ENCODE peak calls at places on chromosomes 6 and 20, in four cellular contexts. U is CD8-positive, alpha-beta memory T cell; P is fibroblast of mammary gland; Q is cardiac fibroblast. O is an unnamed sample.

GRCh38 chr6:157291356-157291755 is 32.0 kb downstream of the TMEM242 start:
- DNase-seq in U (no peak), Q (no peak), P (no peak), O (no peak)

GRCh38 chr6:111543913-111544435 is 61.0 kb upstream of the REV3L start:
- DNase-seq in Q (peak), P (no peak), U (no peak), O (no peak)

GRCh38 chr6:50826803-50827202 is 8.1 kb downstream of the TFAP2B start:
- DNase-seq in P (no peak), U (no peak), Q (no peak), O (no peak)

GRCh38 chr6:158387578-158387977 is 75.3 kb downstream of the TULP4 start:
- DNase-seq in Q (no peak), P (no peak), U (no peak), O (no peak)

GRCh38 chr6:89217308-89217999 is at the start of gene GABRR1:
- DNase-seq in U (no peak), Q (no peak), P (peak), O (no peak)

GRCh38 chr6:34951741-34952140 is 62.7 kb downstream of the ANKS1A start:
- DNase-seq in Q (no peak), U (no peak), P (no peak), O (no peak)

GRCh38 chr20:25048519-25048952 is 9.4 kb downstream of the ACSS1 start:
- DNase-seq in P (no peak), U (no peak), Q (no peak), O (no peak)

GRCh38 chr20:13141541-13141940 is 79.5 kb upstream of the ISM1 start:
- DNase-seq in U (no peak), Q (no peak), P (peak), O (no peak)

GRCh38 chr6:109182590-109182989 is 87.3 kb downstream of the CEP57L1 start:
- DNase-seq in U (no peak), Q (peak), P (no peak), O (peak)

GRCh38 chr6:56816393-56816792 is 138.5 kb upstream of the BEND6 start:
- DNase-seq in P (no peak), U (no peak), Q (no peak), O (no peak)

GRCh38 chr6:101534386-101534785 is 140.9 kb downstream of the GRIK2 start:
- DNase-seq in U (no peak), P (peak), Q (peak), O (no peak)

GRCh38 chr6:57147955-57148858 is 23.9 kb upstream of the BAG2 start:
- DNase-seq in U (no peak), Q (no peak), P (no peak), O (no peak)

GRCh38 chr6:135944120-135944519 is 92.6 kb downstream of the PDE7B start:
- DNase-seq in P (no peak), Q (no peak), U (no peak), O (no peak)

GRCh38 chr20:56974499-56975250 is 291.8 kb downstream of the BMP7 start:
- DNase-seq in P (peak), Q (peak), U (no peak), O (peak)

GRCh38 chr6:157763894-157764345 is 59.1 kb upstream of the SNX9 start:
- DNase-seq in U (no peak), Q (no peak), P (no peak), O (no peak)

GRCh38 chr20:40814328-40814960 is 125.4 kb upstream of the MAFB start:
- DNase-seq in P (no peak), Q (no peak), U (no peak), O (no peak)

GRCh38 chr6:104969108-104969507 is 12.2 kb downstream of the LIN28B start:
- DNase-seq in Q (no peak), P (no peak), U (no peak), O (no peak)

DNA sequence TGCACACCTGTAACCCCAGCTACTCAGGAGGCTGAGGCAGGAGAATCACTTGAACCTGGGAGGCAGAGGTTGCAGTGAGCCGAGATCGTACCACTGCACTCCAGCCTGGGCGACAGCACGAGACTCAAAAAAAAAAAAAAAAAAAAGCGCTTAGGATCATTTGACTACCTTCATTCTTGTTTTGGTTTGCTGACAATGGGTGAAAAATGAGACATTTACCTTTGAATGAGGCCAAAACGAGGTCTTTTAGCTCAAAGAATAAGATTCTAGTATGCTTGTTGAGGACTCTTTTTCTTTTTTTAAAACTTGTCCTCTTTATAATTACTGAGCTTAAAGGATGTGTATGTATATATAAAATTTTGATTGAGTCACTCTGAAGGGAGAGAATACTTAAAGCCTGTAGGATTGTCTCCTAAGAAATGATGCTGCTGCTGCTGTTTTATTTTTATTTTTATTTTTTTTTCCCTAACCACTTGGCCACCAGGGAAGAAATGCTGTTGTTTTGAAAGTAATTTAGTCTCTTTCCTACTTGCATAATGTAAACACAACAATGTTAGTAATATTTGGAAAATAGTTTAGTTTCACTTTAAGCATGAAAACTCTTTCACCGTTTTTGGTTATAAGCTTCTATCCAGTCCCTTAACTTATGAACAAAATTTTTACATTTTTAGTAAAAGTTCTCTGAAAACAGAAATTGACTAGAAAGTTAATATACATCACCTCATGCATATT is 7.9 kb downstream of the UBR2 start:
- DNase-seq in U (no peak), Q (no peak), P (no peak), O (no peak)
- H3K4me3 ChIP-seq in U (peak), Q (no peak), P (no peak), O (no peak)

GRCh38 chr20:19976595-19977372 is 40.4 kb upstream of the NAA20 start:
- DNase-seq in Q (peak), U (no peak), P (peak), O (peak)
- H3K4me3 ChIP-seq in Q (peak), U (no peak), P (peak), O (peak)

GRCh38 chr20:62825994-62826645 is 9.3 kb downstream of the COL9A3 start:
- DNase-seq in U (no peak), Q (no peak), P (no peak), O (no peak)

GRCh38 chr20:62822788-62823651 is 6.2 kb downstream of the COL9A3 start:
- DNase-seq in Q (no peak), P (peak), U (no peak), O (no peak)

GRCh38 chr20:62825288-62825993 is 8.6 kb downstream of the COL9A3 start:
- DNase-seq in Q (no peak), U (no peak), P (no peak), O (no peak)

GRCh38 chr20:62823688-62824475 is 7.0 kb downstream of the COL9A3 start:
- DNase-seq in P (no peak), Q (no peak), U (no peak), O (no peak)

DNA sequence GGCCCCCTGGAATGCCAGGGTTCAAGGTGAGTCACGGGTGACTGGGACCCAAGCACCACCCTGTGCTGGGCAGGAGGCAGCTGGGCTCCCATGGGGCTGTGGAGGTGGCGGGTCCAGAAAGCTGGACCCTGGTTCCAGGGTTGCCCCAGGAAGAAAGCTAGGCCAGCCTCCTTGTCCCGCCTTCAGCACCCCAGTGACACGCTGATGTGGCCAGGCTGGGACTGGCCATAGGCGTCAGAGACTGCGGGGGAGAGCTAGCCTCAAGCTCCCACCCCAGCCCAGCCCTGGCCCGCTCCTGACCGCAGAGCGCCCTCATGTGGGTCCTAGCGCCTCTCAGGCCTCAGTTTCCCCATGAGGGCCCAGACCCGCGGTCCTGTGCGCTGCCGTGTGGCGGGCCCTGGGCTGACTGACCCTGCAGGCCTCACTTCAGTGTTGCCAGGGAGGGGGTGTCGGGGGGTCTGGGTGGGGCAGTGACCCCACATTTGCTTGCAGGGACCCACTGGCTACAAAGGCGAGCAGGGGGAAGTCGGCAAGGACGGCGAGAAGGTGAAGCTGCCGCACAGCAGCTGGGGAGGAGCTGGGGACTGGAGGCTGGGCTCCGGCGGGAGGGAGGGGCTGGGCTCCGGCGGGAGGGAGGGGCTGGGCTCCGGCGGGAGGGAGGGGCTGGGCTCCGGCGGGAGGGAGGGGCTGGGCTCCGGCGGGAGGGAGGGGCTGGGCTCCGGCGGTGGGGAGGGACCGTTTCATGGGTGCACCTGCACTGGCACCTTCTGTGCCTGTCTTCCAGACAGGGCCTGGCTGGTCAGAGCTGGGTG is 7.8 kb downstream of the COL9A3 start:
- DNase-seq in Q (peak), U (peak), P (no peak), O (no peak)
- H3K4me3 ChIP-seq in Q (peak), U (no peak), P (peak), O (peak)

GRCh38 chr6:114862064-114862463 is 519.2 kb upstream of the HS3ST5 start:
- DNase-seq in U (no peak), P (no peak), Q (no peak), O (no peak)
- H3K4me3 ChIP-seq in U (no peak), P (no peak), Q (no peak), O (no peak)

DNA sequence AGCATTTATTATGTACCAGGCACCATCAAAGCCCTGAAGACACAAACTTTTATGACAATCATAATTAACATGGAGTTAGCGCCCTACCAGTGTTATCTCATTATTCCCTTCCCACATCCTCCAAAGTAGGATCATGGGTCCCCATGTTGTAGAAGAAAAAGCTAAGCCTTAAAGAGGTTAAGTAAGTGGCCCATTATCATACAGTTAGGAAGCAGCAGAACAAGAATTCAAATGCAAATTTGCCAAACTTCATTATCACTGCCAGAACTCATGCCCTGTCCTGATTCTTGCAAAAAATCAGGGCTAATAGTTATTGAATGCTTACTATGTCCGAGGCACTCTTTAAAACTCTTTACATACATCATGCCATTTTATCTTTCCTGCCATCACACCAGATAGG is 310.6 kb downstream of the ZNF217 start:
- DNase-seq in P (no peak), U (no peak), Q (no peak), O (no peak)
- H3K4me3 ChIP-seq in P (no peak), U (no peak), Q (no peak), O (no peak)

GRCh38 chr20:47351643-47352331 is 4.7 kb downstream of the ZMYND8 start:
- DNase-seq in P (no peak), Q (no peak), U (no peak), O (no peak)
- H3K4me3 ChIP-seq in P (peak), Q (peak), U (peak), O (peak)

GRCh38 chr6:168134399-168135201 is 55.6 kb upstream of the FRMD1 start:
- DNase-seq in P (no peak), U (no peak), Q (no peak), O (no peak)

GRCh38 chr6:168132531-168133184 is 53.6 kb upstream of the FRMD1 start:
- DNase-seq in U (no peak), Q (peak), P (peak), O (no peak)

GRCh38 chr6:168133707-168134398 is 54.8 kb upstream of the FRMD1 start:
- DNase-seq in P (no peak), Q (no peak), U (no peak), O (no peak)

GRCh38 chr6:168131464-168132415 is 52.7 kb upstream of the FRMD1 start:
- DNase-seq in Q (no peak), U (no peak), P (no peak), O (no peak)

GRCh38 chr6:168133186-168133585 is 54.2 kb upstream of the FRMD1 start:
- DNase-seq in U (no peak), Q (peak), P (peak), O (no peak)
- H3K4me3 ChIP-seq in U (no peak), Q (no peak), P (no peak), O (peak)

GRCh38 chr6:152634773-152635172 is 2.4 kb downstream of the SYNE1 start:
- DNase-seq in Q (no peak), P (no peak), U (peak), O (no peak)

GRCh38 chr6:152637422-152638047 is 373 bp upstream of the SYNE1 start:
- DNase-seq in Q (peak), P (no peak), U (no peak), O (no peak)

GRCh38 chr6:152636675-152637421 is at the start of gene SYNE1:
- DNase-seq in U (peak), Q (peak), P (no peak), O (no peak)

GRCh38 chr6:152632383-152632782 is 4.8 kb downstream of the SYNE1 start:
- DNase-seq in P (no peak), Q (no peak), U (no peak), O (no peak)

GRCh38 chr6:152635949-152636674 is 1.1 kb downstream of the SYNE1 start:
- DNase-seq in U (no peak), Q (peak), P (peak), O (no peak)
- H3K4me3 ChIP-seq in U (peak), Q (peak), P (peak), O (peak)

DNA sequence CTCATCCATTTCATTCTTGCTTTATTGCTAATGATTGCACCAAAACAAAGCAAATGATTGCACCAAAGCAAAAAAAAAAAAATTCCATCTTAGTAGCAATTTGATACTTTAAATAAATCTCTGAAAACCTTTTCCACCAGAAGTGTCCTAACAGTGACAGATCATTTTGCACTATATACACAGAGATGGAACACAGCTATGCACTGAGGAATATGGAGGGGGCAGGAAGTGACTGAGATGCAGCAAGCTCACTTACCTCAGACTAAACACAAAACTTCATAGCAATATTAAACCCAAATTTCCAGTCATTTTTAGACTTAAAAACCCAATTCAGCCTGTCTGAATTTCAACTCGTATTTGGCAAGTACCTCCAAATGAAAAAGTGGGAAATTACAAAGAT is 41.2 kb downstream of the HIVEP2 start:
- DNase-seq in Q (no peak), P (peak), U (no peak), O (no peak)
- H3K4me3 ChIP-seq in Q (no peak), P (no peak), U (peak), O (no peak)

O was measured in skeletal muscle cell.